ENCODE peak calls at places on chromosomes 2 and 18, in eight cellular contexts. M is Peyer's patch, A is astrocyte, U is psoas muscle, E is pancreas, O is coronary artery, K is sigmoid colon, J is A549. B is an unnamed sample.

GRCh38 chr2:3282056-3282998 is 95.3 kb downstream of the EIPR1 start:
- DNase-seq in M (no peak), A (peak; percentile 83), U (peak; percentile 31), E (peak; percentile 50), O (no peak), K (peak; percentile 77), J (no peak), B (peak; percentile 76)

GRCh38 chr18:59377938-59378337 is 18.9 kb upstream of the LMAN1 start:
- DNase-seq in M (no peak), A (no peak), U (no peak), E (no peak), O (no peak), K (no peak), J (no peak), B (no peak)

GRCh38 chr2:42602218-42602936 is 33.9 kb downstream of the MTA3 start:
- DNase-seq in M (no peak), A (no peak), U (no peak), E (no peak), O (no peak), K (no peak), J (no peak), B (no peak)

GRCh38 chr2:149346272-149346671 is 15.9 kb downstream of the LYPD6 start:
- DNase-seq in M (no peak), A (no peak), U (no peak), E (no peak), O (no peak), K (no peak), J (no peak), B (no peak)

GRCh38 chr2:98093146-98093545 is 6.2 kb downstream of the VWA3B start:
- DNase-seq in M (no peak), A (no peak), U (no peak), E (no peak), O (no peak), K (no peak), J (no peak), B (no peak)

GRCh38 chr2:235325126-235325525 is 168.7 kb upstream of the AGAP1 start:
- DNase-seq in M (no peak), A (no peak), U (no peak), E (no peak), O (no peak), K (no peak), J (no peak), B (no peak)

GRCh38 chr2:236840857-236841256 is 244.8 kb upstream of the COPS8 start:
- DNase-seq in M (no peak), A (no peak), U (no peak), E (no peak), O (no peak), K (peak; percentile 43), J (no peak), B (peak; percentile 52)

GRCh38 chr2:181285116-181285515 is 172.1 kb upstream of the ITGA4 start:
- DNase-seq in M (no peak), A (no peak), U (no peak), E (no peak), O (no peak), K (no peak), J (no peak), B (no peak)

GRCh38 chr2:64646007-64646880 is 7.5 kb downstream of the SERTAD2 start:
- DNase-seq in M (peak; percentile 89), A (no peak), U (peak; percentile 84), E (peak; percentile 82), O (no peak), K (peak; percentile 89), J (peak; percentile 41), B (peak; percentile 86)

GRCh38 chr2:10141736-10142639 is 19.4 kb downstream of the RRM2 start:
- DNase-seq in M (peak; percentile 24), A (no peak), U (no peak), E (peak; percentile 49), O (no peak), K (peak; percentile 57), J (no peak), B (no peak)

GRCh38 chr2:219207884-219208740 is 1.5 kb downstream of the ZFAND2B start:
- DNase-seq in M (no peak), A (peak; percentile 4), U (no peak), E (no peak), O (no peak), K (peak; percentile 55), J (no peak), B (no peak)

GRCh38 chr2:171180229-171180937 is 19.7 kb upstream of the TLK1 start:
- DNase-seq in M (no peak), A (no peak), U (no peak), E (no peak), O (no peak), K (no peak), J (no peak), B (no peak)

GRCh38 chr2:215681799-215682594 is 246.1 kb upstream of the FN1 start:
- DNase-seq in M (no peak), A (no peak), U (no peak), E (no peak), O (no peak), K (no peak), J (no peak), B (no peak)
- H3K4me3 ChIP-seq in M (no peak overlapping the region), A (no peak overlapping the region), U (no peak overlapping the region), E (no peak overlapping the region), O (no peak overlapping the region), K (no peak overlapping the region), J (no peak overlapping the region), B (no peak overlapping the region)

GRCh38 chr2:71688530-71688929 is 235.2 kb downstream of the DYSF start:
- DNase-seq in M (no peak), A (no peak), U (no peak), E (no peak), O (no peak), K (no peak), J (no peak), B (no peak)
- H3K27ac ChIP-seq in M (no peak overlapping the region), A (no peak overlapping the region), U (no peak overlapping the region), E (no peak overlapping the region), O (no peak overlapping the region), K (no peak overlapping the region), J (no peak overlapping the region), B (no peak overlapping the region)

DNA sequence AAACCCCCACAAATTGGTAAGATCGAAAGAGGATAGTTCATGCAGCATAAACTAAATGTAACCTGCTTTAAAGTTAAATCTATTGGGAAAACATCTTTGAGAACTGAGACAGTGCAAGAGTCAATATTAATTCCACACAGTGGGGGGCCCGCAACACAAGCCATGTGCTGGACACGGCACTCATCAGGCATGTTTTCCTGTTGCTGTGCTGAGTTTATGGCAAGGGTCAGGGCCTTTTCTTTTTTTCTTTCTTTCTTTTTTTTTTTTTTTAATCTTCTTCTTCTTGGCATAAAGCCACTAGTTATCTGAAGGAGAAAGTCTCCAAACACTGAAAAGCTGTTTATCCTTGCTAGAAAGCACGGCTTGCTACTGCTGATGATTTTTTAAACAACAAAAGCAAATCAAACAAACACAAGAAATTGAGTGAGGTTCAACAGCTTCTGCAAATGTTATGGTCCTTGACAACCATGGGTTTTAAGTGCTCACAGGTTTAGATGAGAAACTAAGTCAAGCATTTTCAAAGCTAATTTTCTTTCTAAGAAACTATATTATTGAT is 252.1 kb downstream of the ZNF521 start:
- DNase-seq in M (no peak), A (no peak), U (no peak), E (no peak), O (no peak), K (no peak), J (no peak), B (no peak)
- TF ChIP-seq CTCF in M (no peak), A (no peak), U (no peak), E (no peak), O (no peak), K (no peak), J (no peak), B (no peak)

GRCh38 chr18:24492445-24492844 is 32.0 kb downstream of the HRH4 start:
- DNase-seq in M (peak; percentile 48), A (no peak), U (no peak), E (no peak), O (peak; percentile 29), K (no peak), J (no peak), B (no peak)
- H3K4me3 ChIP-seq in M (no peak overlapping the region), A (no peak overlapping the region), U (no peak overlapping the region), E (no peak overlapping the region), O (no peak overlapping the region), K (no peak overlapping the region), J (no peak overlapping the region), B (no peak overlapping the region)

DNA sequence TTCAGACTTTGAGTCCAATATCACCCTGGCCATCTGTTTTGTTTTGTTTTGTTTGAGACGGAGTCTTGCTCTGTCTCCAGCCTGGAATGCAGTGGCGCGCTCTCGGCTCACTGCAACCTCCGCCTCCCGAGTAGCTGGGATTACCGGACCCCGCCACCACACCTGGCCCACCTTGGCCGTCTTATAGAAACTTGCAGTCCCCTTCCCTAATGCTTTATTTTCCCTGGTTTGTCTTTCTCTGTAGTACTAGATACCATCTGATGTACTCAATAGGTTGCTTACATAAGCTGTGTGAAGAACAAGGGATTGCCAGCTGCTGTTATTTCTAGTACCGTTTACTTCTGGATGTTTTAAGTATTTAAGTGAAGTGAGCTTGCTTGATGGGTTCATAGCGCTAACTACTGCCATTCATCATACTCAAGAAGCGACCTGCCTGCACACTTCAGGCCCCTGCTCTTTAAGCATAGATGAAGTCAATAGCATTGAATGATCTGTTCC is 1.2 kb downstream of the RPL31 start:
- DNase-seq in M (no peak), A (peak; percentile 7), U (no peak), E (no peak), O (no peak), K (no peak), J (no peak), B (no peak)
- H3K27ac ChIP-seq in M (peak overlapping the region; percentile 86), A (peak overlapping the region; percentile 90), U (peak overlapping the region; percentile 93), E (no peak overlapping the region), O (peak overlapping the region; percentile 89), K (peak overlapping the region; percentile 91), J (peak overlapping the region; percentile 86), B (peak overlapping the region; percentile 0)

B was measured in heart left ventricle.